ENCODE peak calls at places on chromosomes 7 and 10, in nine cellular contexts. T, I, U, W, S, L, Q, P and B are unnamed samples.

GRCh38 chr7:44398506-44398905 is 73.1 kb upstream of the CAMK2B start:
- DNase-seq in T (no peak), I (no peak), U (no peak), W (no peak), S (peak; percentile 89), L (no peak), Q (no peak), P (no peak), B (no peak)

GRCh38 chr10:121880842-121881423 is 46.9 kb downstream of the ATE1 start:
- DNase-seq in T (no peak), I (no peak), U (no peak), W (no peak), S (no peak), L (no peak), Q (no peak), P (no peak), B (no peak)

GRCh38 chr7:105473163-105473562 is 48.9 kb downstream of the PUS7 start:
- DNase-seq in T (no peak), I (no peak), U (no peak), W (no peak), S (no peak), L (no peak), Q (no peak), P (no peak), B (no peak)

GRCh38 chr10:62459500-62459899 is 85.3 kb downstream of the ZNF365 start:
- DNase-seq in T (no peak), I (no peak), U (no peak), W (no peak), S (no peak), L (no peak), Q (no peak), P (no peak), B (no peak)

GRCh38 chr7:75819711-75820110 is 6.1 kb upstream of the CCL24 start:
- DNase-seq in T (no peak), I (no peak), U (no peak), W (no peak), S (no peak), L (no peak), Q (no peak), P (no peak), B (no peak)

GRCh38 chr10:79125092-79125491 is 56.3 kb downstream of the ZMIZ1 start:
- DNase-seq in T (no peak), I (no peak), U (no peak), W (no peak), S (no peak), L (no peak), Q (no peak), P (no peak), B (no peak)

GRCh38 chr10:91163269-91163708 is 57.2 kb upstream of the PCGF5 start:
- DNase-seq in T (peak; percentile 86), I (peak; percentile 43), U (no peak), W (peak; percentile 77), S (peak; percentile 79), L (peak; percentile 44), Q (peak; percentile 39), P (peak; percentile 74), B (peak; percentile 73)

GRCh38 chr7:30079880-30080279 is 51.7 kb downstream of the PLEKHA8 start:
- DNase-seq in T (no peak), I (no peak), U (no peak), W (no peak), S (no peak), L (no peak), Q (no peak), P (no peak), B (no peak)

GRCh38 chr7:23721456-23721855 is 11.4 kb downstream of the STK31 start:
- DNase-seq in T (no peak), I (no peak), U (no peak), W (no peak), S (no peak), L (no peak), Q (no peak), P (no peak), B (no peak)

GRCh38 chr10:88117869-88118632 is 254.6 kb downstream of the PTEN start:
- DNase-seq in T (no peak), I (no peak), U (no peak), W (peak; percentile 45), S (no peak), L (no peak), Q (no peak), P (no peak), B (no peak)

GRCh38 chr10:27020243-27020642 is 80.1 kb downstream of the ANKRD26 start:
- DNase-seq in T (no peak), I (no peak), U (no peak), W (no peak), S (no peak), L (no peak), Q (no peak), P (no peak), B (peak; percentile 13)

GRCh38 chr7:151277631-151278030 is 29.1 kb upstream of the SMARCD3 start:
- DNase-seq in T (no peak), I (no peak), U (no peak), W (no peak), S (peak; percentile 46), L (no peak), Q (no peak), P (no peak), B (no peak)

GRCh38 chr10:124677871-124678565 is 66.2 kb downstream of the FAM53B start:
- DNase-seq in T (no peak), I (no peak), U (no peak), W (peak; percentile 27), S (peak; percentile 59), L (no peak), Q (no peak), P (peak; percentile 42), B (no peak)

GRCh38 chr10:124680675-124681074 is 63.5 kb downstream of the FAM53B start:
- DNase-seq in T (no peak), I (no peak), U (no peak), W (no peak), S (peak; percentile 74), L (no peak), Q (no peak), P (peak; percentile 68), B (peak; percentile 26)

GRCh38 chr10:124678566-124679240 is 65.5 kb downstream of the FAM53B start:
- DNase-seq in T (no peak), I (no peak), U (no peak), W (no peak), S (peak; percentile 39), L (no peak), Q (no peak), P (peak; percentile 20), B (no peak)

GRCh38 chr10:124681091-124681490 is 63.1 kb downstream of the FAM53B start:
- DNase-seq in T (no peak), I (no peak), U (no peak), W (no peak), S (peak; percentile 23), L (no peak), Q (no peak), P (peak; percentile 22), B (no peak)

GRCh38 chr10:124679401-124679800 is 64.8 kb downstream of the FAM53B start:
- DNase-seq in T (no peak), I (no peak), U (no peak), W (no peak), S (peak; percentile 53), L (no peak), Q (no peak), P (peak; percentile 45), B (no peak)
- H3K4me1 ChIP-seq in T (peaks cover 78% of the 10 kb centered on the region), I (no peaks in the 10 kb centered on the region), U (peaks cover 83% of the 10 kb centered on the region), W (peaks cover 40% of the 10 kb centered on the region), S (peaks cover 73% of the 10 kb centered on the region), L (peaks cover 14% of the 10 kb centered on the region), Q (no peaks in the 10 kb centered on the region), P (no peaks in the 10 kb centered on the region), B (peaks cover 59% of the 10 kb centered on the region)

DNA sequence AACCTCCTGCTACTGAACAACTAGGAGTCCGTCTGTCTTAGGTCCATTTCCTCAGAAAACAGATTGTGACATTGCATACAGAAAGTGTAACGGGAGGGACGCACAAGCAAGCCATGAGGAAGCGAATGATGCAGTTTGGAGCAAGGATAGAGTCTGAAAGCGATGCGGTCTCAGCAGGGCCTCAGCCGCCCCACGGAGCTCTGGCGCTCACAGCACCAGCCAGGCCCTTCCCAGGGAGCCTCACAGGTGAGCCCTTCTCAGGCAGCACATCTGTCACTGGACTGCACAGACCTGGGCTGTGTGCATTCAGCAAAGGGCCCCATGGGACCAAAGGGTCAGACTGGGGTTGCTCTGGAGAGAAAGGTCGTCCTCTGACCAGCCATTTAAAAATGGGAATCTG is 350.2 kb upstream of the AKR1E2 start:
- DNase-seq in T (no peak), I (no peak), U (no peak), W (no peak), S (no peak), L (no peak), Q (no peak), P (no peak), B (no peak)
- H3K27ac ChIP-seq in T (no peak overlapping the region), I (peak overlapping the region; percentile 91), U (no peak overlapping the region), W (no peak overlapping the region), S (no peak overlapping the region), L (no peak overlapping the region), Q (no peak overlapping the region), P (no peak overlapping the region), B (no peak overlapping the region)

GRCh38 chr7:138000081-138000701 is 1.7 kb downstream of the CREB3L2 start:
- DNase-seq in T (peak; percentile 66), I (no peak), U (no peak), W (peak; percentile 77), S (peak; percentile 64), L (peak; percentile 78), Q (no peak), P (no peak), B (peak; percentile 23)
- H3K4me3 ChIP-seq in T (peak overlapping the region; percentile 77), I (peak overlapping the region; percentile 95), U (peak overlapping the region; percentile 81), W (peak overlapping the region; percentile 64), S (peak overlapping the region; percentile 93), L (peak overlapping the region; percentile 86), Q (peak overlapping the region; percentile 89), P (peak overlapping the region; percentile 96), B (peak overlapping the region; percentile 99)

GRCh38 chr7:132207782-132208181 is 368.5 kb downstream of the PLXNA4 start:
- DNase-seq in T (no peak), I (no peak), U (no peak), W (no peak), S (no peak), L (no peak), Q (no peak), P (no peak), B (no peak)

GRCh38 chr7:132203021-132203420 is 373.2 kb downstream of the PLXNA4 start:
- DNase-seq in T (no peak), I (no peak), U (no peak), W (no peak), S (no peak), L (no peak), Q (no peak), P (no peak), B (no peak)

GRCh38 chr7:132207211-132207610 is 369.1 kb downstream of the PLXNA4 start:
- DNase-seq in T (no peak), I (no peak), U (no peak), W (peak; percentile 93), S (no peak), L (no peak), Q (no peak), P (no peak), B (peak; percentile 52)

GRCh38 chr7:132205515-132205914 is 370.8 kb downstream of the PLXNA4 start:
- DNase-seq in T (no peak), I (no peak), U (no peak), W (no peak), S (no peak), L (no peak), Q (no peak), P (no peak), B (no peak)

DNA sequence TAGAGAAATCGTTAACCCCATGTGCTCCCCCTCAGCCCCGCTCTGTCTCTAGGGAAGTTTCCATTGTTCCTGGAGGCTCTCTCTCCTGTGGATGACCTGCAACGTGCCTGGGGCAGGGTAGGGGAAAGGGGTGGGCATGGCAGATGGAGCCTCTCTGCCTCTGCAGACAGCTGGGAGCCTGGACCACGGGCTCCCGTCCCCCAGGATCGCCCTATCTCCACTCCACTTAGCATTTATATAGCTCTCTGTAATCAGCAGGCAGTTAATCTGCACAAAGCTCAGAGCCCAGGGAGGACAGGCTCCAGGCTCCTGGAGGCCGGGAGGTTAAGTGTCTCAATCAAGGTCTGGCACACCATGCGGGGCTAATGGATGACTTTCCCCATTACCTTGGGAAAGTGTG is 369.7 kb downstream of the PLXNA4 start:
- DNase-seq in T (no peak), I (no peak), U (no peak), W (peak; percentile 71), S (no peak), L (no peak), Q (no peak), P (no peak), B (peak; percentile 17)
- H3K4me1 ChIP-seq in T (peaks cover 15% of the 10 kb centered on the region), I (no peaks in the 10 kb centered on the region), U (no peaks in the 10 kb centered on the region), W (peaks cover 44% of the 10 kb centered on the region), S (peaks cover 8% of the 10 kb centered on the region), L (peaks cover 7% of the 10 kb centered on the region), Q (no peaks in the 10 kb centered on the region), P (no peaks in the 10 kb centered on the region), B (peaks cover 32% of the 10 kb centered on the region)